ENCODE peak calls at places on chromosomes 16 and 17, in five cellular contexts. Q, H, M, Z and K are unnamed samples.

GRCh38 chr17:6910987-6911603 is 79.6 kb upstream of the TEKT1 start:
- DNase-seq in Q (peak; percentile 58), H (peak; percentile 40), M (peak; percentile 17), Z (no peak), K (peak; percentile 48)

GRCh38 chr16:84458606-84459516 is 45.6 kb downstream of the MEAK7 start:
- DNase-seq in M (no peak), Z (no peak), H (no peak), Q (no peak), K (no peak)

GRCh38 chr16:6096931-6097665 is 999.5 kb upstream of the EEF2KMT start:
- DNase-seq in H (no peak), Q (no peak), Z (no peak), M (peak; percentile 27), K (peak; percentile 21)

GRCh38 chr17:44007346-44008204 is 3.2 kb downstream of the NAGS start:
- DNase-seq in Q (no peak), H (peak; percentile 20), Z (no peak), M (peak; percentile 38), K (peak; percentile 48)

GRCh38 chr16:9047689-9048301 is 43.6 kb upstream of the HAPSTR1 start:
- DNase-seq in Q (peak; percentile 100), Z (peak; percentile 5), M (peak; percentile 94), H (peak; percentile 98), K (peak; percentile 100)

GRCh38 chr16:31701734-31702133 is 171.9 kb upstream of the ZNF267 start:
- DNase-seq in H (no peak), Q (no peak), M (no peak), Z (no peak), K (no peak)

GRCh38 chr16:55672471-55672870 is 16.7 kb downstream of the SLC6A2 start:
- DNase-seq in Q (no peak), Z (no peak), M (peak; percentile 56), H (no peak), K (peak; percentile 16)

GRCh38 chr17:15909481-15909991 is 35.4 kb upstream of the ADORA2B start:
- DNase-seq in Z (no peak), H (peak; percentile 31), Q (no peak), M (no peak), K (no peak)

GRCh38 chr16:49932943-49933342 is 77.0 kb upstream of the ZNF423 start:
- DNase-seq in M (peak; percentile 24), H (peak; percentile 10), Z (no peak), Q (no peak), K (no peak)

GRCh38 chr17:74601944-74602572 is 10.0 kb upstream of the CD300LD start:
- DNase-seq in Q (peak; percentile 4), M (peak; percentile 59), H (peak; percentile 55), Z (no peak), K (peak; percentile 10)

GRCh38 chr16:87924041-87924851 is 12.1 kb downstream of the CA5A start:
- DNase-seq in Q (no peak), Z (no peak), M (no peak), H (no peak), K (no peak)

GRCh38 chr17:62653831-62654829 is 26.7 kb downstream of the MRC2 start:
- DNase-seq in M (no peak), Z (no peak), H (peak; percentile 71), Q (peak; percentile 73), K (no peak)

GRCh38 chr17:55722742-55723487 is at the start of gene TMEM100:
- DNase-seq in Q (peak; percentile 64), M (peak; percentile 19), Z (no peak), H (peak; percentile 77), K (peak; percentile 40)

GRCh38 chr17:81684442-81684911 is 666 bp downstream of the HGS start:
- DNase-seq in Q (no peak), M (peak; percentile 91), Z (no peak), H (peak; percentile 72), K (peak; percentile 77)

GRCh38 chr16:29198731-29199521 is 207.6 kb downstream of the NPIPB11 start:
- DNase-seq in Q (no peak), H (no peak), M (no peak), Z (no peak), K (no peak)

GRCh38 chr17:76145231-76146052 is 4.4 kb upstream of the FOXJ1 start:
- DNase-seq in M (no peak), Q (no peak), H (no peak), Z (no peak), K (no peak)

GRCh38 chr17:10357768-10358167 is 15.0 kb downstream of the MYH13 start:
- DNase-seq in H (peak; percentile 63), Z (no peak), M (peak; percentile 40), Q (no peak), K (no peak)

GRCh38 chr17:81027591-81028505 is 7.1 kb upstream of the BAIAP2 start:
- DNase-seq in M (no peak), H (no peak), Q (no peak), Z (no peak), K (no peak)

GRCh38 chr16:28524544-28525179 is 14.1 kb downstream of the NUPR1 start:
- DNase-seq in H (no peak), Z (no peak), Q (no peak), M (no peak), K (no peak)

GRCh38 chr16:88358033-88358481 is 24.7 kb upstream of the ZNF469 start:
- DNase-seq in Q (no peak), Z (no peak), M (no peak), H (no peak), K (no peak)

GRCh38 chr17:4898351-4898750 is 985 bp upstream of the C17orf107 start:
- DNase-seq in M (no peak), Q (no peak), H (no peak), Z (no peak), K (no peak)

GRCh38 chr16:77336637-77337036 is 98.2 kb downstream of the ADAMTS18 start:
- DNase-seq in M (peak; percentile 6), Q (no peak), Z (no peak), H (peak; percentile 3), K (no peak)

GRCh38 chr16:70715113-70715711 is 29.4 kb upstream of the MTSS2 start:
- DNase-seq in M (peak; percentile 97), Z (no peak), Q (peak; percentile 97), H (peak; percentile 69), K (peak; percentile 100)

GRCh38 chr17:67105213-67105612 is 60.9 kb downstream of the CACNG1 start:
- DNase-seq in Q (peak; percentile 94), H (no peak), Z (no peak), M (no peak), K (no peak)

GRCh38 chr17:81419333-81419885 is 24.2 kb downstream of the BAHCC1 start:
- DNase-seq in Z (no peak), Q (peak; percentile 70), H (peak; percentile 42), M (peak; percentile 99), K (peak; percentile 83)

GRCh38 chr17:74758846-74759163 is 10.4 kb downstream of the NHERF1 start:
- DNase-seq in Z (no peak), M (peak; percentile 78), H (no peak), Q (no peak), K (no peak)

GRCh38 chr17:50170662-50171370 is 5.0 kb downstream of the SGCA start:
- DNase-seq in Q (no peak), Z (no peak), M (peak; percentile 63), H (no peak), K (peak; percentile 58)

GRCh38 chr16:67399218-67399733 is 6.0 kb upstream of the TPPP3 start:
- DNase-seq in Q (no peak), H (peak; percentile 69), Z (no peak), M (peak; percentile 51), K (no peak)

GRCh38 chr17:75693500-75694481 is 26.7 kb downstream of the SAP30BP start:
- DNase-seq in M (peak; percentile 99), H (peak; percentile 79), Q (peak; percentile 79), Z (no peak), K (peak; percentile 99)

GRCh38 chr16:2029350-2029749 is 2.6 kb downstream of the NHERF2 start:
- DNase-seq in Z (no peak), M (no peak), Q (no peak), H (no peak), K (no peak)

GRCh38 chr17:61393904-61394629 is 5.6 kb upstream of the TBX2 start:
- DNase-seq in Q (no peak), Z (no peak), M (no peak), H (peak; percentile 82), K (no peak)

GRCh38 chr17:66654341-66654740 is 180.6 kb upstream of the CACNG5 start:
- DNase-seq in M (no peak), H (no peak), Q (no peak), Z (no peak), K (no peak)

GRCh38 chr16:77599793-77600415 is 122.4 kb upstream of the NUDT7 start:
- DNase-seq in M (peak; percentile 29), Q (peak; percentile 52), Z (no peak), H (no peak), K (peak; percentile 55)

GRCh38 chr17:55774834-55775233 is 24.0 kb downstream of the PCTP start:
- DNase-seq in Q (no peak), Z (no peak), H (no peak), M (no peak), K (no peak)

GRCh38 chr17:74354123-74354522 is 7.5 kb downstream of the BTBD17 start:
- DNase-seq in Z (peak; percentile 20), H (peak; percentile 84), M (peak; percentile 71), Q (no peak), K (peak; percentile 10)